ENCODE peak calls at places on chromosomes 16 and 17, in seven cellular contexts. K is mesendoderm, R is neuronal stem cell, M is H9, A is mesenchymal stem cell, P is trophoblast cell, F is H1. Y is an unnamed sample.

GRCh38 chr17:45364531-45365390 is 47.9 kb upstream of the MAP3K14 start:
- DNase-seq in K (peak; percentile 96), R (no peak), M (peak; percentile 99), A (peak; percentile 72), P (no peak), F (peak; percentile 89), Y (peak; percentile 37)

GRCh38 chr17:3381957-3382356 is 4.2 kb downstream of the OR3A2 start:
- DNase-seq in K (no peak), R (no peak), M (no peak), A (no peak), P (no peak), F (no peak), Y (no peak)

GRCh38 chr16:2969545-2970521 is 685 bp downstream of the PAQR4 start:
- DNase-seq in K (peak; percentile 90), R (peak; percentile 42), M (peak; percentile 83), A (peak; percentile 74), P (no peak), F (no peak), Y (peak; percentile 49)

GRCh38 chr16:88973007-88973410 is 4.0 kb downstream of the CBFA2T3 start:
- DNase-seq in K (peak; percentile 27), R (no peak), M (peak; percentile 64), A (no peak), P (no peak), F (no peak), Y (no peak)

GRCh38 chr17:78885956-78886355 is 17.0 kb downstream of the CEP295NL start:
- DNase-seq in K (no peak), R (no peak), M (no peak), A (no peak), P (peak; percentile 38), F (no peak), Y (no peak)

GRCh38 chr17:69884361-69884760 is 190.7 kb upstream of the KCNJ16 start:
- DNase-seq in K (no peak), R (no peak), M (no peak), A (no peak), P (no peak), F (no peak), Y (no peak)

GRCh38 chr16:3712830-3713476 is 4.4 kb downstream of the TRAP1 start:
- DNase-seq in K (peak; percentile 36), R (no peak), M (no peak), A (no peak), P (no peak), F (no peak), Y (no peak)

GRCh38 chr17:37844977-37845293 is 79.3 kb upstream of the TBC1D3K start:
- DNase-seq in K (no peak), R (no peak), M (no peak), A (no peak), P (no peak), F (no peak), Y (no peak)

GRCh38 chr17:19389386-19389785 is 2.4 kb upstream of the MFAP4 start:
- DNase-seq in K (no peak), R (no peak), M (no peak), A (no peak), P (no peak), F (no peak), Y (no peak)

GRCh38 chr16:27972500-27972899 is 91.0 kb downstream of the GSG1L start:
- DNase-seq in K (peak; percentile 74), R (peak; percentile 31), M (peak; percentile 67), A (peak; percentile 1), P (peak; percentile 27), F (no peak), Y (peak; percentile 30)

GRCh38 chr17:36182176-36183000 is 6.0 kb upstream of the TBC1D3B start:
- DNase-seq in K (no peak), R (no peak), M (peak; percentile 87), A (no peak), P (no peak), F (no peak), Y (no peak)

GRCh38 chr17:2064980-2065785 is 10.3 kb downstream of the HIC1 start:
- DNase-seq in K (peak; percentile 92), R (no peak), M (peak; percentile 94), A (peak; percentile 68), P (peak; percentile 32), F (no peak), Y (peak; percentile 68)

GRCh38 chr16:2267913-2268666 is at the start of gene RNPS1:
- DNase-seq in K (peak; percentile 98), R (peak; percentile 99), M (peak; percentile 96), A (peak; percentile 97), P (peak; percentile 95), F (peak; percentile 77), Y (peak; percentile 94)

GRCh38 chr17:76734080-76734840 is 2.9 kb downstream of the SRSF2 start:
- DNase-seq in K (no peak), R (no peak), M (no peak), A (peak; percentile 60), P (no peak), F (no peak), Y (peak; percentile 49)

GRCh38 chr17:76735586-76736348 is 1.4 kb downstream of the SRSF2 start:
- DNase-seq in K (no peak), R (no peak), M (no peak), A (no peak), P (no peak), F (no peak), Y (no peak)

GRCh38 chr17:76736349-76737081 is 616 bp downstream of the SRSF2 start:
- DNase-seq in K (peak; percentile 73), R (peak; percentile 75), M (peak; percentile 62), A (peak; percentile 76), P (peak; percentile 59), F (no peak), Y (peak; percentile 60)

GRCh38 chr17:76733618-76733957 is 3.5 kb downstream of the SRSF2 start:
- DNase-seq in K (no peak), R (no peak), M (no peak), A (no peak), P (no peak), F (no peak), Y (no peak)

GRCh38 chr17:76735006-76735405 is 2.1 kb downstream of the SRSF2 start:
- DNase-seq in K (no peak), R (no peak), M (no peak), A (peak; percentile 70), P (no peak), F (no peak), Y (peak; percentile 53)
- H3K23ac ChIP-seq in K (no peak overlapping the region), R (no peak overlapping the region), M (no peak overlapping the region), A (no peak overlapping the region), P (no peak overlapping the region), F (no peak overlapping the region), Y (peak overlapping the region; percentile 52)

DNA sequence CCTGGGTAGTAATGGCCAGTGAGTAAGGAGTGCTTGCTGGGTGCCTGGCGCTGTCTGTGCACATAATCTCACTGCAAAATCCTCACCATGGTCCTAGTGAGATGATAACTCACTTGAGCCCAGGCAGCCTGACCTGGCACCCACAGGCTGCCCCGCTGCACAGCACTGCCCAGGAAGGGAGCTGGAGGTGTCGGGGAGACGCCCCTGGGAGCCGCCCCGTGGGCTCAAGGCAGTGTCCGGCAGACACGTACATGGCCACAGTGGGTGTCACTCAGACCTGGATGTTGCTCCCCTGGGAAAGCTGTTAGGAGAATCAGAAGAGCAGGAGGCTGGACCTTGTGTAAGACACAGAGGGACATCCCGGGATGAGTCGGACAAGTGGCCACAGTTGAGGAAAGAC is 44.2 kb downstream of the BEAN1 start:
- DNase-seq in K (no peak), R (no peak), M (no peak), A (no peak), P (no peak), F (no peak), Y (no peak)
- H3K23ac ChIP-seq in K (no peak overlapping the region), R (peak overlapping the region; percentile 11), M (no peak overlapping the region), A (no peak overlapping the region), P (no peak overlapping the region), F (no peak overlapping the region), Y (no peak overlapping the region)

GRCh38 chr17:27623578-27623977 is 7.4 kb upstream of the LGALS9 start:
- DNase-seq in K (no peak), R (no peak), M (no peak), A (no peak), P (no peak), F (no peak), Y (no peak)
- H3K23ac ChIP-seq in K (no peak overlapping the region), R (no peak overlapping the region), M (no peak overlapping the region), A (no peak overlapping the region), P (no peak overlapping the region), F (no peak overlapping the region), Y (no peak overlapping the region)

GRCh38 chr17:29345066-29345465 is 45.1 kb upstream of the TAOK1 start:
- DNase-seq in K (no peak), R (no peak), M (no peak), A (no peak), P (peak; percentile 61), F (no peak), Y (no peak)

GRCh38 chr17:29344201-29344856 is 45.8 kb upstream of the TAOK1 start:
- DNase-seq in K (no peak), R (no peak), M (no peak), A (peak; percentile 22), P (peak; percentile 88), F (no peak), Y (no peak)

GRCh38 chr17:29346462-29346861 is 43.7 kb upstream of the TAOK1 start:
- DNase-seq in K (no peak), R (no peak), M (no peak), A (no peak), P (no peak), F (no peak), Y (no peak)

GRCh38 chr17:29349409-29349808 is 40.8 kb upstream of the TAOK1 start:
- DNase-seq in K (no peak), R (no peak), M (no peak), A (peak; percentile 13), P (peak; percentile 61), F (no peak), Y (no peak)

DNA sequence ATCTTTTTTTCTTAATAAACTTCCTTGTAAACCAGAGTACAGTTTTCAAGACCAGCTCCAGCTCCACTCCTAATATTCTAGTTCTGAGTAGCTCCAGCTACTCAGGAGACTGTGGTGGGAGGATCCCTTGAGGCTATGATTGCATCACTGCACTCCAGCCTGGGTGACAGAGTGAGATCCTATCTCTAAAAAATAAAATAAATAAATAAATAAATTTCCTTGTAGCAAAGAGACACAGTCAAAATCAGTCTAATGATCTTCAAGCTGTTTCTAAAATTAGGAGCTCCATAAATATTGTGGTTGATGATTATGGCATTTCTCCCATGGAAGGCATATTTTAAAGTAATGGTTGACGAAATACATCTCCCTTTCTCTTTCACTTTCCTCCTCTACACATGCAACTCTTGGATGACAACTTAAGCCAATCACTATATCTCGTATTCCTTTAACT is 42.3 kb upstream of the TAOK1 start:
- DNase-seq in K (no peak), R (no peak), M (no peak), A (peak; percentile 83), P (peak; percentile 59), F (no peak), Y (no peak)
- H3K23ac ChIP-seq in K (no peak overlapping the region), R (no peak overlapping the region), M (no peak overlapping the region), A (no peak overlapping the region), P (no peak overlapping the region), F (no peak overlapping the region), Y (no peak overlapping the region)

DNA sequence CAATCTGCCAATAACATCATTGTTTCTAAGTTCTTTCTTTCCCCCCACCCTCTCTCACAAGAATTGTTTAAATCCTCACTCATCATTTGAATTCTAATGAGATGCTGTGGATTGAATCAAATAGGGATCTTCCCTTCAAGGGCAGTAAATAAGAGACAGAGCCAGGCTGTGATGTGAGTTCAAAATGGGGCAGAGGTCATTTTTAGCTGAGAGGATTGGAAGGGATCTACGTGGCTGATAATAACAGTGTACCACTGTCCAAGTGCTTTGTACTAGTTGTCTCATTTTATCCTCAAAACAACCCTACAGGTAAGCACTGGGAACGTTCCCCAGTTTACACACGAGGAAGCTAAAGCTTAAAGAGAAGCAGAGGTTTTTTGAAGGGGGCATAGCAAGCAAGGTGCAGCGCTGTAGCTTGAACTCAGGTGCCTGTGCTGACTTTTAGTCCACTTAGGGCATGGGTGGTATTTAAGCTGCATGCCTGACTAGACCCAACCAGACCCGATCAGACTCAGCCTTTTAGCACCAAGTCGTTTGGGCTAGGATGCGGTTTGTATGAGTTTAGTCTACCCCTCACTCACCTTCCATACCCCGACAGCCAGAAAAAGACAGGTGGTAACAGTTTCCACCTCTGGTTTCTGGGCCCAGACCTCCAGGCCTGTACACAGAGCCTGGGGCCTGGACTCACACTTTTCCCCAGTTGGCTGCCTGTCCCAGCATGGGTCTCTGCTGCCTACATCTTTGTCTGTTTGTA is 39.2 kb upstream of the CCR7 start:
- DNase-seq in K (no peak), R (no peak), M (no peak), A (no peak), P (no peak), F (no peak), Y (no peak)
- H3K23ac ChIP-seq in K (no peak overlapping the region), R (no peak overlapping the region), M (no peak overlapping the region), A (no peak overlapping the region), P (no peak overlapping the region), F (no peak overlapping the region), Y (no peak overlapping the region)

Y was measured in IMR-90.